ENCODE peak calls at places on chromosomes 12 and 14, in six cellular contexts. F is PC-3, S is hepatocyte, N is MM.1S, E is HCT116, D is GM23248. J is an unnamed sample.

GRCh38 chr14:101719045-101719645 is 42.4 kb upstream of the PPP2R5C start:
- DNase-seq in D (no peak), S (no peak), N (no peak), F (no peak), E (no peak), J (no peak)

GRCh38 chr14:82075566-82075965 is 541.9 kb upstream of the SEL1L start:
- DNase-seq in E (no peak), D (peak; percentile 20), S (peak; percentile 85), F (peak; percentile 26), N (peak; percentile 36), J (peak; percentile 89)

GRCh38 chr14:55974046-55974582 is 144.1 kb upstream of the PELI2 start:
- DNase-seq in D (no peak), S (no peak), N (no peak), E (no peak), F (no peak), J (no peak)

GRCh38 chr14:34098045-34098984 is 147.4 kb upstream of the EGLN3 start:
- DNase-seq in E (peak; percentile 46), N (no peak), D (peak; percentile 63), F (peak; percentile 79), S (peak; percentile 64), J (peak; percentile 50)

GRCh38 chr12:98896938-98897337 is 251.8 kb downstream of the APAF1 start:
- DNase-seq in N (no peak), F (no peak), E (no peak), S (peak; percentile 33), D (peak; percentile 13), J (peak; percentile 67)

GRCh38 chr14:77615231-77616132 is 955 bp downstream of the SPTLC2 start:
- DNase-seq in S (peak; percentile 12), D (peak; percentile 75), F (peak; percentile 57), E (no peak), N (no peak), J (peak; percentile 28)

GRCh38 chr12:89373772-89374572 is 21.7 kb upstream of the DUSP6 start:
- DNase-seq in N (no peak), S (no peak), E (no peak), D (peak; percentile 91), F (peak; percentile 76), J (no peak)

GRCh38 chr12:122978507-122978955 is 1.9 kb upstream of the ARL6IP4 start:
- DNase-seq in E (no peak), D (no peak), N (no peak), S (no peak), F (no peak), J (no peak)

GRCh38 chr12:2961705-2962104 is 2.5 kb downstream of the TEAD4 start:
- DNase-seq in N (no peak), F (no peak), S (no peak), E (no peak), D (no peak), J (peak; percentile 27)

GRCh38 chr12:130764073-130764472 is 48.0 kb upstream of the RIMBP2 start:
- DNase-seq in S (no peak), E (peak; percentile 38), N (no peak), F (peak; percentile 31), D (peak; percentile 61), J (no peak)

GRCh38 chr14:88804035-88804434 is 11.3 kb upstream of the EML5 start:
- DNase-seq in S (no peak), F (no peak), D (peak; percentile 1), N (no peak), E (no peak), J (no peak)

GRCh38 chr14:50003213-50004021 is 110.5 kb downstream of the ARF6 start:
- DNase-seq in F (peak; percentile 89), N (peak; percentile 76), D (peak; percentile 88), S (peak; percentile 91), E (peak; percentile 65), J (peak; percentile 47)

GRCh38 chr12:54393743-54394142 is 9.2 kb upstream of the ZNF385A start:
- DNase-seq in D (no peak), S (no peak), E (no peak), N (no peak), F (no peak), J (no peak)

GRCh38 chr14:99820702-99821331 is 27.6 kb downstream of the EML1 start:
- DNase-seq in E (no peak), N (no peak), F (no peak), D (no peak), S (no peak), J (no peak)

GRCh38 chr12:10672231-10672868 is 1.5 kb downstream of the STYK1 start:
- DNase-seq in D (no peak), N (no peak), F (peak; percentile 13), E (no peak), S (no peak), J (no peak)

GRCh38 chr12:106342397-106343212 is 14.9 kb upstream of the POLR3B start:
- DNase-seq in E (no peak), D (peak; percentile 96), N (no peak), S (peak; percentile 57), F (peak; percentile 85), J (no peak)

GRCh38 chr12:88538250-88538649 is 42.0 kb downstream of the KITLG start:
- DNase-seq in S (no peak), E (no peak), N (no peak), D (no peak), F (no peak), J (no peak)

GRCh38 chr14:59997496-59997895 is 77.6 kb downstream of the LRRC9 start:
- DNase-seq in D (no peak), E (no peak), N (no peak), F (peak; percentile 35), S (no peak), J (no peak)

GRCh38 chr12:47882796-47883546 is 21.8 kb downstream of the VDR start:
- DNase-seq in N (peak; percentile 85), D (peak; percentile 41), E (no peak), F (no peak), S (no peak), J (no peak)

GRCh38 chr14:64736271-64737131 is 32.3 kb downstream of the PLEKHG3 start:
- DNase-seq in D (no peak), F (no peak), S (peak; percentile 70), E (no peak), N (no peak), J (no peak)

GRCh38 chr12:112482734-112483133 is 64.0 kb downstream of the PTPN11 start:
- DNase-seq in E (no peak), D (no peak), S (no peak), F (no peak), N (no peak), J (no peak)

GRCh38 chr14:104179126-104179525 is 40.7 kb downstream of the KIF26A start:
- DNase-seq in N (no peak), D (no peak), F (no peak), S (no peak), E (no peak), J (no peak)

GRCh38 chr12:93552427-93552826 is 20.0 kb upstream of the SOCS2 start:
- DNase-seq in E (no peak), N (no peak), D (no peak), S (no peak), F (no peak), J (no peak)
- TF ChIP-seq EZH2phosphoT487 in E (no peak), N (no peak), D (no peak), S (no peak), F (no peak), J (no peak)

GRCh38 chr12:121799175-121799841 is 4.5 kb upstream of the SETD1B start:
- DNase-seq in N (peak; percentile 76), D (peak; percentile 90), F (peak; percentile 84), E (peak; percentile 75), S (peak; percentile 85), J (peak; percentile 61)
- TF ChIP-seq EZH2phosphoT487 in N (no peak), D (no peak), F (no peak), E (no peak), S (no peak), J (no peak)

GRCh38 chr12:84070311-84070710 is 842.3 kb downstream of the SLC6A15 start:
- DNase-seq in E (no peak), D (peak; percentile 96), S (no peak), N (no peak), F (no peak), J (no peak)
- TF ChIP-seq EZH2phosphoT487 in E (no peak), D (no peak), S (no peak), N (no peak), F (no peak), J (no peak)

GRCh38 chr12:1421091-1421902 is 173.1 kb downstream of the FBXL14 start:
- DNase-seq in S (no peak), E (no peak), N (no peak), D (no peak), F (no peak), J (no peak)
- TF ChIP-seq EZH2phosphoT487 in S (no peak), E (no peak), N (no peak), D (no peak), F (no peak), J (no peak)

J was measured in neural progenitor cell.